ENCODE peak calls at places on chromosomes 2 and 18, in seven cellular contexts. One of them, this sample, is unnamed.

GRCh38 chr2:145091011-145091744 is 571.3 kb upstream of the ZEB2 start:
- DNase-seq in cardiac muscle cell: peak; percentile 71
- DNase-seq in right cardiac atrium: no peak
- DNase-seq in H9: no peak
- DNase-seq in left lung: no peak
- DNase-seq in CD8-positive, alpha-beta memory T cell: no peak
- DNase-seq in heart left ventricle: no peak
- DNase-seq in this sample: no peak

GRCh38 chr2:23434721-23435121 is 49.7 kb downstream of the KLHL29 start:
- DNase-seq in cardiac muscle cell: no peak
- DNase-seq in right cardiac atrium: no peak
- DNase-seq in H9: no peak
- DNase-seq in left lung: no peak
- DNase-seq in CD8-positive, alpha-beta memory T cell: no peak
- DNase-seq in heart left ventricle: no peak
- DNase-seq in this sample: peak; percentile 21

GRCh38 chr18:54774423-54774822 is 53.9 kb upstream of the RAB27B start:
- DNase-seq in cardiac muscle cell: peak; percentile 29
- DNase-seq in right cardiac atrium: no peak
- DNase-seq in H9: no peak
- DNase-seq in left lung: no peak
- DNase-seq in CD8-positive, alpha-beta memory T cell: no peak
- DNase-seq in heart left ventricle: no peak
- DNase-seq in this sample: no peak

GRCh38 chr2:133324150-133324561 is 244.1 kb downstream of the NCKAP5 start:
- DNase-seq in cardiac muscle cell: peak; percentile 26
- DNase-seq in right cardiac atrium: no peak
- DNase-seq in H9: no peak
- DNase-seq in left lung: no peak
- DNase-seq in CD8-positive, alpha-beta memory T cell: no peak
- DNase-seq in heart left ventricle: no peak
- DNase-seq in this sample: no peak

GRCh38 chr2:8510519-8510918 is 171.3 kb upstream of the ID2 start:
- DNase-seq in cardiac muscle cell: no peak
- DNase-seq in right cardiac atrium: peak; percentile 79
- DNase-seq in H9: no peak
- DNase-seq in left lung: no peak
- DNase-seq in CD8-positive, alpha-beta memory T cell: no peak
- DNase-seq in heart left ventricle: peak; percentile 78
- DNase-seq in this sample: no peak

GRCh38 chr2:186059096-186059495 is 320.5 kb downstream of the FSIP2 start:
- DNase-seq in cardiac muscle cell: peak; percentile 5
- DNase-seq in right cardiac atrium: no peak
- DNase-seq in H9: no peak
- DNase-seq in left lung: no peak
- DNase-seq in CD8-positive, alpha-beta memory T cell: no peak
- DNase-seq in heart left ventricle: no peak
- DNase-seq in this sample: no peak

GRCh38 chr18:31596081-31596872 is 4.6 kb downstream of the TTR start:
- DNase-seq in cardiac muscle cell: no peak
- DNase-seq in right cardiac atrium: no peak
- DNase-seq in H9: no peak
- DNase-seq in left lung: no peak
- DNase-seq in CD8-positive, alpha-beta memory T cell: no peak
- DNase-seq in heart left ventricle: no peak
- DNase-seq in this sample: no peak

GRCh38 chr18:24633121-24633520 is 172.7 kb downstream of the HRH4 start:
- DNase-seq in cardiac muscle cell: no peak
- DNase-seq in right cardiac atrium: no peak
- DNase-seq in H9: no peak
- DNase-seq in left lung: no peak
- DNase-seq in CD8-positive, alpha-beta memory T cell: no peak
- DNase-seq in heart left ventricle: no peak
- DNase-seq in this sample: no peak

GRCh38 chr2:28656937-28657615 is 94.6 kb upstream of the PPP1CB start:
- DNase-seq in cardiac muscle cell: no peak
- DNase-seq in right cardiac atrium: no peak
- DNase-seq in H9: no peak
- DNase-seq in left lung: no peak
- DNase-seq in CD8-positive, alpha-beta memory T cell: no peak
- DNase-seq in heart left ventricle: no peak
- DNase-seq in this sample: no peak

GRCh38 chr2:75246441-75247167 is 47.3 kb upstream of the TACR1 start:
- DNase-seq in cardiac muscle cell: no peak
- DNase-seq in right cardiac atrium: no peak
- DNase-seq in H9: no peak
- DNase-seq in left lung: no peak
- DNase-seq in CD8-positive, alpha-beta memory T cell: no peak
- DNase-seq in heart left ventricle: no peak
- DNase-seq in this sample: no peak

GRCh38 chr2:54590216-54590961 is 133.1 kb upstream of the EML6 start:
- DNase-seq in cardiac muscle cell: no peak
- DNase-seq in right cardiac atrium: no peak
- DNase-seq in H9: no peak
- DNase-seq in left lung: no peak
- DNase-seq in CD8-positive, alpha-beta memory T cell: no peak
- DNase-seq in heart left ventricle: no peak
- DNase-seq in this sample: no peak

GRCh38 chr2:62407401-62407800 is 98.6 kb downstream of the TMEM17 start:
- DNase-seq in cardiac muscle cell: no peak
- DNase-seq in right cardiac atrium: no peak
- DNase-seq in H9: no peak
- DNase-seq in left lung: no peak
- DNase-seq in CD8-positive, alpha-beta memory T cell: no peak
- DNase-seq in heart left ventricle: no peak
- DNase-seq in this sample: no peak

GRCh38 chr2:46769809-46770208 is 145.8 kb downstream of the MCFD2 start:
- DNase-seq in cardiac muscle cell: no peak
- DNase-seq in right cardiac atrium: no peak
- DNase-seq in H9: no peak
- DNase-seq in left lung: no peak
- DNase-seq in CD8-positive, alpha-beta memory T cell: no peak
- DNase-seq in heart left ventricle: no peak
- DNase-seq in this sample: no peak

GRCh38 chr18:57807336-57808117 is 4.4 kb upstream of the ATP8B1 start:
- DNase-seq in cardiac muscle cell: peak; percentile 34
- DNase-seq in right cardiac atrium: no peak
- DNase-seq in H9: no peak
- DNase-seq in left lung: no peak
- DNase-seq in CD8-positive, alpha-beta memory T cell: no peak
- DNase-seq in heart left ventricle: no peak
- DNase-seq in this sample: no peak

GRCh38 chr2:150467641-150467963 is 19.9 kb downstream of the RND3 start:
- DNase-seq in cardiac muscle cell: no peak
- DNase-seq in right cardiac atrium: no peak
- DNase-seq in H9: no peak
- DNase-seq in left lung: no peak
- DNase-seq in CD8-positive, alpha-beta memory T cell: no peak
- DNase-seq in heart left ventricle: no peak
- DNase-seq in this sample: no peak

GRCh38 chr2:150465703-150466569 is 21.5 kb downstream of the RND3 start:
- DNase-seq in cardiac muscle cell: no peak
- DNase-seq in right cardiac atrium: no peak
- DNase-seq in H9: no peak
- DNase-seq in left lung: no peak
- DNase-seq in CD8-positive, alpha-beta memory T cell: no peak
- DNase-seq in heart left ventricle: no peak
- DNase-seq in this sample: no peak

GRCh38 chr2:150468350-150468960 is 19.0 kb downstream of the RND3 start:
- DNase-seq in cardiac muscle cell: no peak
- DNase-seq in right cardiac atrium: no peak
- DNase-seq in H9: no peak
- DNase-seq in left lung: no peak
- DNase-seq in CD8-positive, alpha-beta memory T cell: no peak
- DNase-seq in heart left ventricle: no peak
- DNase-seq in this sample: no peak

GRCh38 chr2:150469706-150470105 is 17.8 kb downstream of the RND3 start:
- DNase-seq in cardiac muscle cell: no peak
- DNase-seq in right cardiac atrium: no peak
- DNase-seq in H9: no peak
- DNase-seq in left lung: no peak
- DNase-seq in CD8-positive, alpha-beta memory T cell: no peak
- DNase-seq in heart left ventricle: no peak
- DNase-seq in this sample: no peak

DNA sequence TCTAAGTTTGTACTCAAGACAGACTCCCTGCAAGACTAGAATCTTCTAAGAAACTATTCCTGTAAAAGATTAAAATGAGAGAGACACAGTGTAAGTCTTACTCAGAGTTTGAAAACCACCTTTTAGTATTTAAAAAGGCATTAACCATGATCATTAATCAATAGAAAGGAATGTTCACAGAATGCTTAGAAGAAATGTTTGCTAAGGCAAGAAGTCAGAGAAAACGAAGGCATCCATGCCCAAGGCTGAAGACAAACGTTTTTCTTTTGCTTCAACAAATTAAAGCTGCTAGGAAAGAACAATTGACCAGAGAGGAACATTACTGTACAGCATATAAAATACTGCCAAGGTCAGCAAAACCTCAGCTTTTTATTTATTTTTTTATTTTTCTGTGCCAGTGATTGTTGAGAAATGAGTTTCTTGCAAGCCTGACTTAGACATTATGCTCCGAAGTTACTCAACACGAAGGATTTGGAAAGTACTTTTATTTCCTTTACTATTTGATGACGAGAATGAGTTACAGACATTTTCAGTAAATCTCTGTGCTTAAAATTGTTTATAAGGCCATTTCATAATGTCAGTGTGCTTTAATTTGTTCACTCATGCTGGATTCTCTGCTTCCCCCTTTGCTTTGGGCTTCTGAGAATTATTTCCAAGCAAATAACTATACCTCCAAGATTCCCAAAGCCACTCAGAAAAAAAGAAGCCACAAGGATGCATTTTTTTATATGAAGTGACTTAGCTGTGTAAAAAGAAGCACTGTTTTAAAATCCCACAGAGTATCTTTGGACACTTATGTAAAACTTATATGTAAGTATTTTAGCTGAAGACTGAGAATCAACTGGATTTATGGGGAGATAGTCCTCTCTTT is 20.5 kb downstream of the RND3 start:
- DNase-seq in cardiac muscle cell: peak; percentile 78
- DNase-seq in right cardiac atrium: no peak
- DNase-seq in H9: no peak
- DNase-seq in left lung: no peak
- DNase-seq in CD8-positive, alpha-beta memory T cell: no peak
- DNase-seq in heart left ventricle: no peak
- DNase-seq in this sample: no peak
- H3K27ac ChIP-seq in cardiac muscle cell: no peak overlapping the region
- H3K27ac ChIP-seq in right cardiac atrium: no peak overlapping the region
- H3K27ac ChIP-seq in H9: no peak overlapping the region
- H3K27ac ChIP-seq in left lung: peak overlapping the region; percentile 0
- H3K27ac ChIP-seq in CD8-positive, alpha-beta memory T cell: no peak overlapping the region
- H3K27ac ChIP-seq in heart left ventricle: no peak overlapping the region
- H3K27ac ChIP-seq in this sample: no peak overlapping the region

GRCh38 chr18:79496237-79496977 is 100.7 kb downstream of the NFATC1 start:
- DNase-seq in cardiac muscle cell: peak; percentile 39
- DNase-seq in right cardiac atrium: peak; percentile 52
- DNase-seq in H9: no peak
- DNase-seq in left lung: peak; percentile 72
- DNase-seq in CD8-positive, alpha-beta memory T cell: no peak
- DNase-seq in heart left ventricle: peak; percentile 55
- DNase-seq in this sample: peak; percentile 55
- H3K27ac ChIP-seq in cardiac muscle cell: no peak overlapping the region
- H3K27ac ChIP-seq in right cardiac atrium: no peak overlapping the region
- H3K27ac ChIP-seq in H9: no peak overlapping the region
- H3K27ac ChIP-seq in left lung: no peak overlapping the region
- H3K27ac ChIP-seq in CD8-positive, alpha-beta memory T cell: no peak overlapping the region
- H3K27ac ChIP-seq in heart left ventricle: no peak overlapping the region
- H3K27ac ChIP-seq in this sample: no peak overlapping the region

GRCh38 chr2:232697059-232697806 is at the start of gene GIGYF2:
- DNase-seq in cardiac muscle cell: peak; percentile 97
- DNase-seq in right cardiac atrium: peak; percentile 98
- DNase-seq in H9: peak; percentile 99
- DNase-seq in left lung: peak; percentile 98
- DNase-seq in CD8-positive, alpha-beta memory T cell: peak; percentile 91
- DNase-seq in heart left ventricle: peak; percentile 98
- DNase-seq in this sample: peak; percentile 99

GRCh38 chr2:232699110-232699509 is 2.0 kb downstream of the GIGYF2 start:
- DNase-seq in cardiac muscle cell: no peak
- DNase-seq in right cardiac atrium: no peak
- DNase-seq in H9: no peak
- DNase-seq in left lung: no peak
- DNase-seq in CD8-positive, alpha-beta memory T cell: no peak
- DNase-seq in heart left ventricle: no peak
- DNase-seq in this sample: no peak

GRCh38 chr2:232698552-232699091 is 1.5 kb downstream of the GIGYF2 start:
- DNase-seq in cardiac muscle cell: peak; percentile 10
- DNase-seq in right cardiac atrium: no peak
- DNase-seq in H9: no peak
- DNase-seq in left lung: no peak
- DNase-seq in CD8-positive, alpha-beta memory T cell: no peak
- DNase-seq in heart left ventricle: no peak
- DNase-seq in this sample: no peak

GRCh38 chr2:232697807-232698110 is 628 bp downstream of the GIGYF2 start:
- DNase-seq in cardiac muscle cell: no peak
- DNase-seq in right cardiac atrium: no peak
- DNase-seq in H9: no peak
- DNase-seq in left lung: no peak
- DNase-seq in CD8-positive, alpha-beta memory T cell: peak; percentile 6
- DNase-seq in heart left ventricle: no peak
- DNase-seq in this sample: no peak

GRCh38 chr2:232696609-232697058 is 497 bp upstream of the GIGYF2 start:
- DNase-seq in cardiac muscle cell: no peak
- DNase-seq in right cardiac atrium: no peak
- DNase-seq in H9: no peak
- DNase-seq in left lung: no peak
- DNase-seq in CD8-positive, alpha-beta memory T cell: no peak
- DNase-seq in heart left ventricle: no peak
- DNase-seq in this sample: no peak
- H3K27ac ChIP-seq in cardiac muscle cell: peak overlapping the region; percentile 41
- H3K27ac ChIP-seq in right cardiac atrium: peak overlapping the region; percentile 90
- H3K27ac ChIP-seq in H9: no peak overlapping the region
- H3K27ac ChIP-seq in left lung: peak overlapping the region; percentile 86
- H3K27ac ChIP-seq in CD8-positive, alpha-beta memory T cell: no peak overlapping the region
- H3K27ac ChIP-seq in heart left ventricle: peak overlapping the region; percentile 84
- H3K27ac ChIP-seq in this sample: peak overlapping the region; percentile 90

GRCh38 chr2:85457877-85458316 is 39.4 kb downstream of the SH2D6 start:
- DNase-seq in cardiac muscle cell: no peak
- DNase-seq in right cardiac atrium: no peak
- DNase-seq in H9: no peak
- DNase-seq in left lung: no peak
- DNase-seq in CD8-positive, alpha-beta memory T cell: no peak
- DNase-seq in heart left ventricle: no peak
- DNase-seq in this sample: no peak

GRCh38 chr2:85457043-85457442 is 38.5 kb downstream of the SH2D6 start:
- DNase-seq in cardiac muscle cell: no peak
- DNase-seq in right cardiac atrium: no peak
- DNase-seq in H9: no peak
- DNase-seq in left lung: no peak
- DNase-seq in CD8-positive, alpha-beta memory T cell: no peak
- DNase-seq in heart left ventricle: no peak
- DNase-seq in this sample: no peak

GRCh38 chr2:85452237-85452636 is 33.7 kb downstream of the SH2D6 start:
- DNase-seq in cardiac muscle cell: no peak
- DNase-seq in right cardiac atrium: no peak
- DNase-seq in H9: no peak
- DNase-seq in left lung: no peak
- DNase-seq in CD8-positive, alpha-beta memory T cell: no peak
- DNase-seq in heart left ventricle: no peak
- DNase-seq in this sample: no peak

GRCh38 chr2:85458611-85459563 is 40.4 kb downstream of the SH2D6 start:
- DNase-seq in cardiac muscle cell: no peak
- DNase-seq in right cardiac atrium: no peak
- DNase-seq in H9: peak; percentile 63
- DNase-seq in left lung: no peak
- DNase-seq in CD8-positive, alpha-beta memory T cell: no peak
- DNase-seq in heart left ventricle: no peak
- DNase-seq in this sample: no peak

GRCh38 chr2:85455552-85456090 is 37.1 kb downstream of the SH2D6 start:
- DNase-seq in cardiac muscle cell: no peak
- DNase-seq in right cardiac atrium: no peak
- DNase-seq in H9: peak; percentile 81
- DNase-seq in left lung: no peak
- DNase-seq in CD8-positive, alpha-beta memory T cell: no peak
- DNase-seq in heart left ventricle: no peak
- DNase-seq in this sample: no peak
- H3K27ac ChIP-seq in cardiac muscle cell: no peak overlapping the region
- H3K27ac ChIP-seq in right cardiac atrium: no peak overlapping the region
- H3K27ac ChIP-seq in H9: no peak overlapping the region
- H3K27ac ChIP-seq in left lung: no peak overlapping the region
- H3K27ac ChIP-seq in CD8-positive, alpha-beta memory T cell: no peak overlapping the region
- H3K27ac ChIP-seq in heart left ventricle: no peak overlapping the region
- H3K27ac ChIP-seq in this sample: no peak overlapping the region